ENCODE peak calls at places on chromosome 2, in six cellular contexts. One of them, this sample, is unnamed.

GRCh38 chr2:187079901-187080300 is 230.9 kb upstream of the ZSWIM2 start:
- DNase-seq in psoas muscle: no peak
- DNase-seq in transverse colon: no peak
- DNase-seq in SJSA1: no peak
- DNase-seq in HCT116: no peak
- DNase-seq in CD8-positive, alpha-beta T cell: no peak
- DNase-seq in this sample: no peak

GRCh38 chr2:212712991-212713390 is 174.4 kb upstream of the ERBB4 start:
- DNase-seq in psoas muscle: no peak
- DNase-seq in transverse colon: no peak
- DNase-seq in CD8-positive, alpha-beta T cell: no peak
- DNase-seq in SJSA1: no peak
- DNase-seq in HCT116: no peak
- DNase-seq in this sample: no peak

GRCh38 chr2:44778671-44779476 is 162.6 kb upstream of the SIX3 start:
- DNase-seq in CD8-positive, alpha-beta T cell: no peak
- DNase-seq in transverse colon: peak; percentile 24
- DNase-seq in psoas muscle: no peak
- DNase-seq in HCT116: no peak
- DNase-seq in SJSA1: no peak
- DNase-seq in this sample: no peak

GRCh38 chr2:239814136-239814916 is 210.8 kb downstream of the NDUFA10 start:
- DNase-seq in HCT116: no peak
- DNase-seq in psoas muscle: no peak
- DNase-seq in SJSA1: peak; percentile 28
- DNase-seq in CD8-positive, alpha-beta T cell: no peak
- DNase-seq in transverse colon: no peak
- DNase-seq in this sample: peak; percentile 25

GRCh38 chr2:221514305-221515040 is 57.6 kb downstream of the EPHA4 start:
- DNase-seq in transverse colon: no peak
- DNase-seq in psoas muscle: no peak
- DNase-seq in SJSA1: no peak
- DNase-seq in HCT116: no peak
- DNase-seq in CD8-positive, alpha-beta T cell: no peak
- DNase-seq in this sample: no peak

GRCh38 chr2:99150691-99151090 is 4.1 kb downstream of the TSGA10 start:
- DNase-seq in psoas muscle: no peak
- DNase-seq in SJSA1: no peak
- DNase-seq in HCT116: no peak
- DNase-seq in transverse colon: no peak
- DNase-seq in CD8-positive, alpha-beta T cell: no peak
- DNase-seq in this sample: no peak

GRCh38 chr2:122108186-122108585 is 352.7 kb downstream of the TSN start:
- DNase-seq in psoas muscle: no peak
- DNase-seq in transverse colon: no peak
- DNase-seq in CD8-positive, alpha-beta T cell: no peak
- DNase-seq in SJSA1: no peak
- DNase-seq in HCT116: no peak
- DNase-seq in this sample: no peak

GRCh38 chr2:28545590-28546195 is 49.8 kb downstream of the PLB1 start:
- DNase-seq in CD8-positive, alpha-beta T cell: no peak
- DNase-seq in transverse colon: peak; percentile 24
- DNase-seq in psoas muscle: no peak
- DNase-seq in HCT116: no peak
- DNase-seq in SJSA1: no peak
- DNase-seq in this sample: peak; percentile 40

GRCh38 chr2:210568108-210568507 is 11.7 kb downstream of the CPS1 start:
- DNase-seq in CD8-positive, alpha-beta T cell: no peak
- DNase-seq in transverse colon: no peak
- DNase-seq in HCT116: no peak
- DNase-seq in psoas muscle: no peak
- DNase-seq in SJSA1: no peak
- DNase-seq in this sample: no peak

GRCh38 chr2:177265386-177265690 is 811 bp upstream of the NFE2L2 start:
- DNase-seq in SJSA1: no peak
- DNase-seq in HCT116: no peak
- DNase-seq in psoas muscle: no peak
- DNase-seq in CD8-positive, alpha-beta T cell: no peak
- DNase-seq in transverse colon: peak; percentile 65
- DNase-seq in this sample: no peak

GRCh38 chr2:120722211-120722602 is 13.5 kb upstream of the GLI2 start:
- DNase-seq in HCT116: no peak
- DNase-seq in psoas muscle: no peak
- DNase-seq in SJSA1: no peak
- DNase-seq in CD8-positive, alpha-beta T cell: no peak
- DNase-seq in transverse colon: no peak
- DNase-seq in this sample: no peak

GRCh38 chr2:120809576-120810440 is 74.1 kb downstream of the GLI2 start:
- DNase-seq in psoas muscle: no peak
- DNase-seq in transverse colon: no peak
- DNase-seq in CD8-positive, alpha-beta T cell: no peak
- DNase-seq in SJSA1: no peak
- DNase-seq in HCT116: no peak
- DNase-seq in this sample: no peak

GRCh38 chr2:47089083-47089464 is 66.0 kb downstream of the STPG4 start:
- DNase-seq in transverse colon: no peak
- DNase-seq in psoas muscle: no peak
- DNase-seq in SJSA1: no peak
- DNase-seq in CD8-positive, alpha-beta T cell: no peak
- DNase-seq in HCT116: peak; percentile 39
- DNase-seq in this sample: no peak

GRCh38 chr2:30149513-30149912 is 2.7 kb downstream of the YPEL5 start:
- DNase-seq in psoas muscle: no peak
- DNase-seq in transverse colon: no peak
- DNase-seq in SJSA1: no peak
- DNase-seq in HCT116: no peak
- DNase-seq in CD8-positive, alpha-beta T cell: no peak
- DNase-seq in this sample: no peak
- H3K4me3 ChIP-seq in psoas muscle: peak overlapping the region; percentile 94
- H3K4me3 ChIP-seq in transverse colon: no peak overlapping the region
- H3K4me3 ChIP-seq in SJSA1: no peak overlapping the region
- H3K4me3 ChIP-seq in HCT116: no peak overlapping the region
- H3K4me3 ChIP-seq in CD8-positive, alpha-beta T cell: no peak overlapping the region
- H3K4me3 ChIP-seq in this sample: no peak overlapping the region

DNA sequence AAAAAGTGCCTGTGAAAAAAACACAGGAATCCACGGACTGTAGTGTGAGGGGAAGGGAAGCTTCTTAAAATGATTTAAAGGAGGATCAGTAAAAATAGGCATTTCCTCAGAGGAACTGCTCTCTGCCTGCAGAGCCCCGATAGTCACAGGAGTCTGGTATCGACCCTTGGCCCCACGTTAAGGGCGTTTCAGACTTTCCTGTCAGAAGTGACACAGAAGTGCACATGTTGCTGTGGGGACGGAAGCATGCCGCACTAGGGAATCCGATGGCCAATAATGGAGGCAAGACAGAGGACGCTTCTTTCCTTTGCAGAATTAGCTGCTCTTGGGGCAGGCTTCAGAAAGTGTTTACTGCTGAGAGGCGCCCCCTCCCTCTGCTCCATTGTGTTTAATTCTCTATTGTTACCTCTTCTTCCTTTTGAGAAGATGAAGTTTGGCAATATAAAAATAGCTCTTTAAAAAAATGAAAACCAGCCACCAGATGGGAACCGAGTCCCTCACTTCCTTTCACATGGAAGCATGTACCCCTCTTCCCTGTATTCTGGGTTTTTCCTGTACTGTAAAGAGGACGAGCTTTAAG is 118.6 kb upstream of the EML6 start:
- DNase-seq in transverse colon: no peak
- DNase-seq in SJSA1: no peak
- DNase-seq in HCT116: no peak
- DNase-seq in psoas muscle: no peak
- DNase-seq in CD8-positive, alpha-beta T cell: no peak
- DNase-seq in this sample: no peak
- H3K4me1 ChIP-seq in transverse colon: peaks cover 68% of the 10 kb centered on the region
- H3K4me1 ChIP-seq in SJSA1: peaks cover 48% of the 10 kb centered on the region
- H3K4me1 ChIP-seq in HCT116: no peaks in the 10 kb centered on the region
- H3K4me1 ChIP-seq in psoas muscle: peaks cover 65% of the 10 kb centered on the region
- H3K4me1 ChIP-seq in CD8-positive, alpha-beta T cell: peaks cover 86% of the 10 kb centered on the region
- H3K4me1 ChIP-seq in this sample: peaks cover 31% of the 10 kb centered on the region

GRCh38 chr2:52474091-52474490 is 1293.5 kb upstream of the CHAC2 start:
- DNase-seq in HCT116: no peak
- DNase-seq in psoas muscle: no peak
- DNase-seq in CD8-positive, alpha-beta T cell: no peak
- DNase-seq in transverse colon: no peak
- DNase-seq in SJSA1: no peak
- DNase-seq in this sample: no peak

GRCh38 chr2:52473526-52473925 is 1294.1 kb upstream of the CHAC2 start:
- DNase-seq in transverse colon: no peak
- DNase-seq in CD8-positive, alpha-beta T cell: no peak
- DNase-seq in SJSA1: no peak
- DNase-seq in HCT116: no peak
- DNase-seq in psoas muscle: no peak
- DNase-seq in this sample: no peak

DNA sequence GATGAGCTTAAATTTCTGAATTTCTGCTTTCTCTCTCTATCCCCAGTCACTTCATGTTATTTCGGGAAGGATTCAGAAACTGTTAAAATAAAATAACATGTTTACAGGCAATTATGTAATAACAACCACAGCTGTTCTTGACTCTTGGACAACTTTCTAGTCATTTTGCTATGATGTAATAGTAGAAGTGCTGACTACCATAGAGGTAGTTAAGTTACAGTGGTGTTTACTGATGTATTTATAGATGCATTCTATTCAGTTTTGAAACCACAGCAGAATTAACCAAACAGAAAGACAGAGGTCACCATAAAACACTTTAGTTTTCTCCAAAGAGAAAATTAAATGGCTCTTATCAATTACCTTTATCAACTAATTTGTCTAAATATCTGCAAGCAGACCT is 1292.0 kb upstream of the CHAC2 start:
- DNase-seq in HCT116: no peak
- DNase-seq in transverse colon: no peak
- DNase-seq in CD8-positive, alpha-beta T cell: no peak
- DNase-seq in psoas muscle: no peak
- DNase-seq in SJSA1: no peak
- DNase-seq in this sample: no peak
- H3K9me3 ChIP-seq in HCT116: no peaks in the 10 kb centered on the region
- H3K9me3 ChIP-seq in transverse colon: no peaks in the 10 kb centered on the region
- H3K9me3 ChIP-seq in CD8-positive, alpha-beta T cell: no peaks in the 10 kb centered on the region
- H3K9me3 ChIP-seq in psoas muscle: no peaks in the 10 kb centered on the region
- H3K9me3 ChIP-seq in SJSA1: no peaks in the 10 kb centered on the region
- H3K9me3 ChIP-seq in this sample: no peaks in the 10 kb centered on the region

GRCh38 chr2:147482590-147483292 is 362.1 kb upstream of the ACVR2A start:
- DNase-seq in transverse colon: no peak
- DNase-seq in CD8-positive, alpha-beta T cell: no peak
- DNase-seq in SJSA1: no peak
- DNase-seq in psoas muscle: no peak
- DNase-seq in HCT116: no peak
- DNase-seq in this sample: no peak

GRCh38 chr2:147487286-147487979 is 357.4 kb upstream of the ACVR2A start:
- DNase-seq in psoas muscle: no peak
- DNase-seq in transverse colon: no peak
- DNase-seq in CD8-positive, alpha-beta T cell: no peak
- DNase-seq in HCT116: no peak
- DNase-seq in SJSA1: no peak
- DNase-seq in this sample: no peak

GRCh38 chr2:147483293-147483669 is 361.5 kb upstream of the ACVR2A start:
- DNase-seq in psoas muscle: no peak
- DNase-seq in SJSA1: no peak
- DNase-seq in HCT116: no peak
- DNase-seq in CD8-positive, alpha-beta T cell: no peak
- DNase-seq in transverse colon: no peak
- DNase-seq in this sample: no peak

GRCh38 chr2:147483911-147484310 is 360.9 kb upstream of the ACVR2A start:
- DNase-seq in HCT116: no peak
- DNase-seq in CD8-positive, alpha-beta T cell: no peak
- DNase-seq in SJSA1: no peak
- DNase-seq in psoas muscle: no peak
- DNase-seq in transverse colon: no peak
- DNase-seq in this sample: no peak

DNA sequence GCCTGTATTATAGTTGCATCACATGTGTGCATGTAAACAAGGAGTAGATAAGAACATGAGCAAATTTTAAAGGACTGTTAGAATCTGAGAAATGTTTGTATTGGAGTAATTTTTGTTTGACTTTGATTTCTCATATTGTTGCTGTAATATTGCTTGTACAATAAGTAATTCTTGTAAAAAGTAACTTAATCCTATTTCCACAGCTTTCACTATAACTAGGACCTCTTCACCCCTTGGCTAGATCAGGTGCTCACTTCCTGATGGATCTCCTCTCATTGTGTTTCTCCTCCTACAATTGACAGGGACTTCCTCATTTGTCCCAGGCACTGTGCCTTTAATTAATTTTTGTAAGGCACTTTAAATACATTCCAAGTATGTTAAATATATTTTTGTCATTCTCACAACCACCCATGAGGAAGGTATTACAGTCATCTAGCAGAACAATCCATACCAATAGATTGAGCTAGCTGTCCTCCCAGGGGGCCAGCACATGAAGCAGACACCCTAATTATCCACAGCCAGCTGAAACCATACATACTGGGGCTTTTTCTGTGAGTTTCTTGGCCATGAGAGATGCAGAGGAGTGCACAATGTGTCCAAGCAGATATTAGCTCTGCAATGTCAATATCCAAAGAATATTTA is 359.5 kb upstream of the ACVR2A start:
- DNase-seq in SJSA1: no peak
- DNase-seq in psoas muscle: no peak
- DNase-seq in CD8-positive, alpha-beta T cell: no peak
- DNase-seq in transverse colon: no peak
- DNase-seq in HCT116: no peak
- DNase-seq in this sample: no peak
- H3K4me3 ChIP-seq in SJSA1: no peak overlapping the region
- H3K4me3 ChIP-seq in psoas muscle: no peak overlapping the region
- H3K4me3 ChIP-seq in CD8-positive, alpha-beta T cell: no peak overlapping the region
- H3K4me3 ChIP-seq in transverse colon: no peak overlapping the region
- H3K4me3 ChIP-seq in HCT116: no peak overlapping the region
- H3K4me3 ChIP-seq in this sample: no peak overlapping the region